ENCODE peak calls at places on chromosomes 7 and 10, in six cellular contexts. H is H9, K is psoas muscle, Y is uterus, J is body of pancreas, P is lower lobe of right lung. T is an unnamed sample.
A peak's percentile ranks its signal among the peaks of the same experiment; 100 is the strongest.

GRCh38 chr10:121696854-121697253 is 98.6 kb upstream of the FGFR2 start:
- DNase-seq in J (no peak), H (peak; percentile 74), K (no peak), Y (peak; percentile 28), P (no peak), T (no peak)

GRCh38 chr10:47182934-47183725 is 116.9 kb upstream of the GDF10 start:
- DNase-seq in P (no peak), Y (no peak), K (no peak), H (no peak), J (peak; percentile 19), T (no peak)

GRCh38 chr10:91389636-91390512 is 20.3 kb upstream of the HECTD2 start:
- DNase-seq in J (peak; percentile 38), P (no peak), Y (no peak), K (no peak), H (no peak), T (no peak)

GRCh38 chr10:75244487-75245353 is 9.0 kb upstream of the COMTD1 start:
- DNase-seq in H (no peak), J (no peak), Y (no peak), P (no peak), K (no peak), T (no peak)

GRCh38 chr7:157522954-157523353 is 186.2 kb downstream of the DNAJB6 start:
- DNase-seq in J (no peak), H (peak; percentile 22), K (no peak), P (no peak), Y (no peak), T (peak; percentile 53)

GRCh38 chr7:140653319-140654108 is 12.9 kb upstream of the DENND2A start:
- DNase-seq in K (peak; percentile 42), J (peak; percentile 77), P (no peak), Y (peak; percentile 79), H (peak; percentile 77), T (peak; percentile 39)

GRCh38 chr7:116802784-116803183 is 59.6 kb upstream of the CAPZA2 start:
- DNase-seq in P (no peak), J (peak; percentile 52), Y (no peak), H (no peak), K (no peak), T (no peak)

GRCh38 chr10:43959364-43959763 is 310.7 kb upstream of the ZNF32 start:
- DNase-seq in K (no peak), P (no peak), H (no peak), Y (no peak), J (no peak), T (no peak)

GRCh38 chr7:98210513-98211220 is 572 bp upstream of the BHLHA15 start:
- DNase-seq in J (peak; percentile 56), Y (no peak), H (peak; percentile 77), K (no peak), P (no peak), T (peak; percentile 79)

GRCh38 chr7:101315336-101315735 is 6.3 kb downstream of the IFT22 start:
- DNase-seq in P (no peak), Y (no peak), K (no peak), H (peak; percentile 66), J (peak; percentile 37), T (no peak)

GRCh38 chr7:94367940-94368339 is 26.8 kb upstream of the COL1A2 start:
- DNase-seq in J (no peak), P (no peak), K (no peak), Y (no peak), H (no peak), T (no peak)

GRCh38 chr10:30386801-30387588 is 37.9 kb upstream of the MTPAP start:
- DNase-seq in H (no peak), K (no peak), P (no peak), Y (no peak), J (no peak), T (no peak)

GRCh38 chr7:79055722-79056415 is 397.6 kb downstream of the MAGI2 start:
- DNase-seq in H (no peak), J (peak; percentile 80), K (no peak), P (no peak), Y (no peak), T (no peak)

GRCh38 chr10:124994573-124995473 is 52.9 kb downstream of the ZRANB1 start:
- DNase-seq in Y (no peak), K (no peak), P (peak; percentile 43), H (no peak), J (no peak), T (peak; percentile 86)

GRCh38 chr7:138752568-138753518 is 45.0 kb upstream of the TMEM213 start:
- DNase-seq in H (no peak), Y (peak; percentile 18), K (peak; percentile 25), P (peak; percentile 61), J (peak; percentile 58), T (no peak)

GRCh38 chr10:7666253-7667023 is at the start of gene ITIH5:
- DNase-seq in Y (no peak), J (no peak), H (peak; percentile 53), P (no peak), K (peak; percentile 21), T (no peak)

GRCh38 chr10:22420787-22421517 is 75.7 kb downstream of the SPAG6 start:
- DNase-seq in P (no peak), Y (no peak), H (no peak), K (no peak), J (no peak), T (no peak)

GRCh38 chr7:78055160-78055559 is 256.6 kb downstream of the PHTF2 start:
- DNase-seq in K (no peak), P (no peak), H (no peak), J (no peak), Y (no peak), T (no peak)

GRCh38 chr7:14896461-14896860 is 6.1 kb downstream of the DGKB start:
- DNase-seq in H (no peak), J (no peak), P (no peak), Y (no peak), K (no peak), T (no peak)

GRCh38 chr7:47725031-47725780 is 143.3 kb upstream of the TNS3 start:
- DNase-seq in J (peak; percentile 13), P (no peak), H (no peak), Y (no peak), K (no peak), T (no peak)

GRCh38 chr7:141208539-141208938 is 134.7 kb downstream of the TMEM178B start:
- DNase-seq in H (peak; percentile 47), J (no peak), P (no peak), K (no peak), Y (no peak), T (no peak)

GRCh38 chr10:12975266-12975665 is 26.2 kb downstream of the CCDC3 start:
- DNase-seq in J (no peak), H (no peak), K (no peak), P (no peak), Y (no peak), T (no peak)

GRCh38 chr7:13979671-13980438 is 9.6 kb downstream of the ETV1 start:
- DNase-seq in Y (no peak), H (no peak), P (no peak), K (no peak), J (no peak), T (no peak)

GRCh38 chr7:154424370-154424769 is 372.2 kb downstream of the DPP6 start:
- DNase-seq in Y (no peak), P (no peak), K (no peak), J (no peak), H (no peak), T (no peak)

GRCh38 chr10:62083868-62084267 is 182.4 kb downstream of the ARID5B start:
- DNase-seq in P (no peak), H (no peak), Y (peak; percentile 69), J (peak; percentile 42), K (peak; percentile 57), T (no peak)

GRCh38 chr7:108630002-108630401 is 60.3 kb downstream of the DNAJB9 start:
- DNase-seq in K (no peak), J (peak; percentile 13), Y (no peak), H (no peak), P (no peak), T (no peak)

GRCh38 chr7:82805527-82805960 is 357.1 kb downstream of the PCLO start:
- DNase-seq in Y (no peak), P (no peak), K (no peak), H (no peak), J (no peak), T (no peak)

GRCh38 chr10:86970152-86970886 is 2.0 kb downstream of the ADIRF start:
- DNase-seq in Y (peak; percentile 91), P (peak; percentile 85), H (peak; percentile 76), K (peak; percentile 85), J (peak; percentile 55), T (peak; percentile 89)

GRCh38 chr10:86102446-86102845 is 264.1 kb downstream of the GRID1 start:
- DNase-seq in P (no peak), J (no peak), Y (no peak), K (no peak), H (no peak), T (no peak)

GRCh38 chr7:1402791-1403755 is 56.2 kb downstream of the MICALL2 start:
- DNase-seq in J (no peak), H (no peak), K (no peak), Y (no peak), P (no peak), T (no peak)

GRCh38 chr10:34262965-34263364 is 552.1 kb downstream of the PARD3 start:
- DNase-seq in Y (no peak), P (no peak), J (no peak), H (no peak), K (no peak), T (no peak)

GRCh38 chr10:69716711-69717560 is 84.8 kb upstream of the COL13A1 start:
- DNase-seq in K (peak; percentile 54), J (peak; percentile 70), P (peak; percentile 77), Y (no peak), H (peak; percentile 78), T (no peak)
- TF ChIP-seq CTCF in K (peak; percentile 66), J (peak; percentile 84), P (peak; percentile 71), Y (peak; percentile 59), H (peak; percentile 86), T (peak; percentile 93)

GRCh38 chr7:49166441-49166840 is 242.1 kb downstream of the CDC14C start:
- DNase-seq in P (no peak), H (no peak), J (no peak), K (no peak), Y (no peak), T (no peak)
- TF ChIP-seq CTCF in P (no peak), H (peak; percentile 71), J (no peak), K (no peak), Y (no peak), T (peak; percentile 45)

GRCh38 chr10:126013489-126014281 is 117.3 kb downstream of the FANK1 start:
- DNase-seq in K (no peak), J (no peak), Y (no peak), H (peak; percentile 57), P (no peak), T (no peak)

GRCh38 chr10:126012485-126012884 is 116.1 kb downstream of the FANK1 start:
- DNase-seq in H (no peak), J (no peak), K (no peak), P (no peak), Y (no peak), T (no peak)

GRCh38 chr10:126016156-126016805 is 119.9 kb downstream of the FANK1 start:
- DNase-seq in J (no peak), P (no peak), K (no peak), Y (no peak), H (no peak), T (no peak)

GRCh38 chr10:126011995-126012394 is 115.6 kb downstream of the FANK1 start:
- DNase-seq in Y (no peak), P (no peak), J (no peak), K (no peak), H (no peak), T (no peak)

GRCh38 chr10:126014309-126014708 is 117.9 kb downstream of the FANK1 start:
- DNase-seq in H (no peak), J (no peak), Y (no peak), P (no peak), K (no peak), T (no peak)
- TF ChIP-seq CTCF in H (peak; percentile 0), J (no peak), Y (no peak), P (no peak), K (no peak), T (no peak)

GRCh38 chr10:93745411-93746065 is 12.2 kb upstream of the LGI1 start:
- DNase-seq in H (peak; percentile 78), J (no peak), P (no peak), K (no peak), Y (no peak), T (no peak)
- TF ChIP-seq CTCF in H (peak; percentile 90), J (no peak), P (no peak), K (peak; percentile 43), Y (no peak), T (peak; percentile 80)

T was measured in chondrocyte.